ENCODE peak calls at places on chromosomes 5 and 9, in eight cellular contexts. V is A673; A is tibial nerve; H is effector memory CD4-positive, alpha-beta T cell; F is HCT116; G is CD8-positive, alpha-beta memory T cell; C is cardiac muscle cell; M is trophoblast cell. U is an unnamed sample. For H3K27me3 and H3K4me1, the result is how much of the 10 kb centered on the place peaks cover.

GRCh38 chr9:129358621-129359154 is 180.6 kb upstream of the IER5L start:
- DNase-seq in F (no peak), A (no peak), H (no peak), C (no peak), V (no peak), M (no peak), G (no peak), U (no peak)

GRCh38 chr9:89178162-89179120 is at the start of gene SHC3:
- DNase-seq in A (no peak), M (no peak), F (no peak), G (no peak), C (peak), H (no peak), V (peak), U (no peak)

GRCh38 chr5:176850371-176851245 is 40.2 kb downstream of the UNC5A start:
- DNase-seq in A (no peak), M (no peak), G (no peak), V (no peak), F (no peak), C (no peak), H (no peak), U (no peak)

GRCh38 chr9:78366827-78367226 is 69.9 kb downstream of the PSAT1 start:
- DNase-seq in V (no peak), G (no peak), F (no peak), H (no peak), C (no peak), M (no peak), A (no peak), U (no peak)

GRCh38 chr5:28014779-28015178 is 976.4 kb upstream of the CDH9 start:
- DNase-seq in C (peak), F (peak), M (peak), H (no peak), G (no peak), A (no peak), V (peak), U (no peak)

GRCh38 chr9:113558632-113559502 is 95.3 kb downstream of the RGS3 start:
- DNase-seq in C (peak), M (no peak), A (no peak), G (no peak), F (no peak), H (no peak), V (no peak), U (peak)

GRCh38 chr9:124894741-124895170 is 32.8 kb downstream of the ARPC5L start:
- DNase-seq in M (peak), H (no peak), C (peak), A (peak), V (peak), F (peak), G (peak), U (no peak)

GRCh38 chr5:138274189-138274853 is at the start of gene GFRA3:
- DNase-seq in F (no peak), H (no peak), G (peak), M (no peak), C (peak), V (peak), A (no peak), U (no peak)

GRCh38 chr5:61450170-61450815 is 118.2 kb downstream of the ZSWIM6 start:
- DNase-seq in F (peak), G (no peak), M (peak), V (peak), A (peak), C (peak), H (no peak), U (no peak)

GRCh38 chr5:159550951-159551350 is 220.7 kb upstream of the IL12B start:
- DNase-seq in V (no peak), M (peak), H (no peak), F (no peak), G (no peak), A (no peak), C (no peak), U (no peak)

GRCh38 chr5:178086266-178086665 is 27.1 kb upstream of the N4BP3 start:
- DNase-seq in M (peak), H (no peak), G (no peak), C (no peak), A (no peak), V (no peak), F (no peak), U (no peak)

GRCh38 chr9:114953917-114954316 is 23.5 kb upstream of the TNFSF8 start:
- DNase-seq in M (peak), A (peak), G (no peak), C (peak), H (no peak), V (peak), F (no peak), U (no peak)

GRCh38 chr5:175687231-175687701 is 29.4 kb downstream of the HRH2 start:
- DNase-seq in H (no peak), M (no peak), V (no peak), A (no peak), G (no peak), F (no peak), C (no peak), U (peak)

GRCh38 chr9:110714314-110714713 is 45.7 kb downstream of the MUSK start:
- DNase-seq in A (no peak), G (no peak), H (no peak), V (no peak), C (no peak), M (no peak), F (no peak), U (no peak)

GRCh38 chr9:87184956-87185642 is 237.8 kb upstream of the GAS1 start:
- DNase-seq in M (no peak), V (no peak), F (no peak), A (no peak), G (no peak), C (peak), H (no peak), U (no peak)

GRCh38 chr5:66169534-66169933 is 25.4 kb downstream of the SREK1 start:
- DNase-seq in H (no peak), F (no peak), M (no peak), A (no peak), V (no peak), C (no peak), G (no peak), U (no peak)

GRCh38 chr9:137302176-137303030 is at the start of gene NRARP:
- DNase-seq in C (peak), V (peak), G (peak), H (peak), M (peak), F (peak), A (peak), U (peak)

GRCh38 chr9:137303893-137304382 is 1.9 kb upstream of the NRARP start:
- DNase-seq in A (no peak), V (no peak), C (no peak), G (no peak), M (no peak), H (no peak), F (no peak), U (no peak)

GRCh38 chr9:137301086-137301947 is 754 bp downstream of the NRARP start:
- DNase-seq in F (peak), G (no peak), A (no peak), V (peak), H (no peak), M (peak), C (peak), U (no peak)

GRCh38 chr9:137304383-137305059 is 2.5 kb upstream of the NRARP start:
- DNase-seq in H (no peak), A (no peak), G (no peak), F (no peak), C (no peak), V (no peak), M (no peak), U (no peak)

GRCh38 chr9:137303031-137303892 is 1.2 kb upstream of the NRARP start:
- DNase-seq in C (no peak), A (no peak), H (no peak), V (peak), F (no peak), G (no peak), M (peak), U (no peak)
- H3K27me3 ChIP-seq in C (under half), A (half or more), H (under half), V (under half), F (under half), G (under half), M (under half), U (under half)

GRCh38 chr5:58459860-58460726 is at the start of gene PLK2:
- DNase-seq in A (peak), G (peak), V (peak), H (peak), M (peak), F (peak), C (peak), U (peak)

GRCh38 chr5:58457040-58457439 is 2.8 kb downstream of the PLK2 start:
- DNase-seq in F (no peak), G (no peak), H (no peak), A (no peak), V (no peak), M (peak), C (peak), U (no peak)

GRCh38 chr5:58459276-58459859 is 518 bp downstream of the PLK2 start:
- DNase-seq in M (peak), V (peak), A (peak), G (no peak), H (no peak), C (peak), F (no peak), U (peak)

GRCh38 chr5:58460727-58461286 is 921 bp upstream of the PLK2 start:
- DNase-seq in A (peak), G (peak), H (peak), V (peak), C (peak), M (peak), F (peak), U (peak)

DNA sequence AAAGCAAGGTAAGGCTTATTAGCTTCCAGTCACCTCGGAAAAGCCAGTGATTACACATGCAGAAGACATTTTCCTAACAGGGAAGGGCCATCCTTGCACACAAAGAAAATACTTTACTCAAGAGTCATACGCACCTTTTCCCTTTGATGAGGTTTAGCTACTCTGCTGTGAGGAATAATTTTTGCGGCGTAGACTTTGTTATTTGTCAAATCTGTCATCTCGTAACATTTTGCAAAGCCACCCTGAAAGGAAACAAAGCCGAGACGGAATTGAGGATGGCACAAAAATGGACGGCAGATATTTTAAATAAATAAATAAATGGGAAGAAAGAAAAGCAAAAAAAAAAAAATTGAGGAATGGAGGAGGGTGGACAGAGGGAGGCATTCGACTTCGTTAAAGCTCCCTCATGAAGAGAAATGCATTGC is 1.0 kb downstream of the PLK2 start:
- DNase-seq in H (no peak), F (peak), M (peak), A (no peak), C (no peak), V (no peak), G (no peak), U (no peak)
- H3K4me1 ChIP-seq in H (under half), F (under half), M (under half), A (under half), C (under half), V (under half), G (under half), U (under half)

GRCh38 chr9:97505845-97506244 is 4.4 kb downstream of the TMOD1 start:
- DNase-seq in A (no peak), G (no peak), V (no peak), M (no peak), C (no peak), F (no peak), H (no peak), U (no peak)

GRCh38 chr9:97507585-97507984 is 6.1 kb downstream of the TMOD1 start:
- DNase-seq in H (no peak), C (no peak), F (no peak), A (no peak), V (no peak), G (no peak), M (no peak), U (no peak)

GRCh38 chr9:97508852-97509251 is 7.4 kb downstream of the TMOD1 start:
- DNase-seq in V (no peak), M (no peak), H (no peak), C (no peak), A (no peak), G (no peak), F (no peak), U (no peak)

GRCh38 chr9:97506264-97506663 is 4.8 kb downstream of the TMOD1 start:
- DNase-seq in F (no peak), H (no peak), G (no peak), M (no peak), C (no peak), V (no peak), A (no peak), U (no peak)

GRCh38 chr9:97506787-97507186 is 5.3 kb downstream of the TMOD1 start:
- DNase-seq in A (no peak), F (no peak), G (no peak), M (no peak), C (no peak), V (no peak), H (no peak), U (no peak)
- H3K27me3 ChIP-seq in A (under half), F (under half), G (under half), M (under half), C (under half), V (under half), H (under half), U (half or more)

GRCh38 chr5:79475174-79475466 is 38.8 kb downstream of the HOMER1 start:
- DNase-seq in A (no peak), G (no peak), F (no peak), C (no peak), M (peak), H (no peak), V (no peak), U (no peak)
- H3K4me1 ChIP-seq in A (under half), G (under half), F (under half), C (under half), M (under half), H (under half), V (under half), U (under half)

GRCh38 chr5:34040411-34040810 is 2.6 kb downstream of the C1QTNF3 start:
- DNase-seq in G (no peak), C (no peak), A (no peak), V (no peak), M (no peak), H (no peak), F (no peak), U (no peak)
- H3K27me3 ChIP-seq in G (under half), C (under half), A (under half), V (under half), M (under half), H (under half), F (under half), U (under half)

GRCh38 chr5:89280103-89281037 is 397.4 kb upstream of the MEF2C start:
- DNase-seq in G (no peak), F (no peak), H (no peak), A (no peak), C (peak), V (peak), M (no peak), U (no peak)
- H3K4me1 ChIP-seq in G (under half), F (under half), H (under half), A (under half), C (under half), V (under half), M (under half), U (half or more)